ENCODE peak calls at places on chromosome 7, in eight cellular contexts. U is natural killer cell; K is activated CD4-positive, CD25-positive, alpha-beta regulatory T cell treated with anti-CD3 and anti-CD28 coated beads, Interleukin-2, amount 50 U/mL, for 24 hours; Q is aorta; T is activated T-helper 17 cell treated with anti-CD3 and anti-CD28 coated beads, Interleukin-2, amount 50 U/mL, for 72 hours; V is T-helper 17 cell; M is mucosa of descending colon; G is Right ventricle myocardium superior. N is an unnamed sample.

GRCh38 chr7:70027864-70028263 is 429.6 kb downstream of the AUTS2 start:
- ATAC-seq in U (no peak), K (no peak), Q (no peak), T (no peak), V (no peak), M (no peak), G (no peak), N (peak)

GRCh38 chr7:24725554-24726260 is 31.6 kb downstream of the GSDME start:
- ATAC-seq in U (no peak), K (no peak), Q (no peak), T (no peak), V (no peak), M (no peak), G (peak), N (no peak)

GRCh38 chr7:135714534-135715009 is 13.4 kb downstream of the SLC13A4 start:
- ATAC-seq in U (no peak), K (no peak), Q (no peak), T (no peak), V (no peak), M (no peak), G (peak), N (no peak)

GRCh38 chr7:142697270-142697669 is 52.0 kb upstream of the PRSS1 start:
- ATAC-seq in U (no peak), K (peak), Q (no peak), T (peak), V (no peak), M (no peak), G (no peak), N (no peak)

GRCh38 chr7:49613759-49614158 is 159.7 kb upstream of the VWC2 start:
- ATAC-seq in U (no peak), K (no peak), Q (no peak), T (no peak), V (no peak), M (no peak), G (no peak), N (no peak)

GRCh38 chr7:74032191-74032490 is 4.2 kb downstream of the ELN start:
- ATAC-seq in U (no peak), K (no peak), Q (no peak), T (no peak), V (no peak), M (peak), G (peak), N (no peak)

GRCh38 chr7:36062159-36062815 is 90.8 kb upstream of the EEPD1 start:
- ATAC-seq in U (no peak), K (no peak), Q (peak), T (no peak), V (no peak), M (no peak), G (no peak), N (no peak)

GRCh38 chr7:116162992-116163391 is 47.3 kb upstream of the TES start:
- ATAC-seq in U (no peak), K (no peak), Q (no peak), T (no peak), V (no peak), M (no peak), G (no peak), N (no peak)

GRCh38 chr7:94449151-94449725 is 54.5 kb downstream of the COL1A2 start:
- ATAC-seq in U (peak), K (no peak), Q (no peak), T (no peak), V (no peak), M (peak), G (peak), N (no peak)

GRCh38 chr7:130432886-130433285 is 7.9 kb downstream of the CEP41 start:
- ATAC-seq in U (no peak), K (no peak), Q (no peak), T (no peak), V (no peak), M (no peak), G (no peak), N (no peak)

GRCh38 chr7:111082351-111082750 is 8.6 kb upstream of the LRRN3 start:
- ATAC-seq in U (no peak), K (no peak), Q (no peak), T (no peak), V (no peak), M (no peak), G (no peak), N (no peak)

GRCh38 chr7:130493275-130493868 is 1.5 kb downstream of the MEST start:
- ATAC-seq in U (no peak), K (no peak), Q (no peak), T (no peak), V (no peak), M (no peak), G (no peak), N (no peak)

GRCh38 chr7:79982151-79982770 is 152.4 kb upstream of the GNAI1 start:
- ATAC-seq in U (no peak), K (no peak), Q (no peak), T (no peak), V (no peak), M (no peak), G (no peak), N (no peak)

GRCh38 chr7:80312139-80312661 is 177.6 kb downstream of the GNAI1 start:
- ATAC-seq in U (peak), K (no peak), Q (peak), T (no peak), V (no peak), M (peak), G (no peak), N (no peak)

GRCh38 chr7:98024075-98024474 is 34.1 kb upstream of the OCM2 start:
- ATAC-seq in U (no peak), K (no peak), Q (no peak), T (no peak), V (no peak), M (no peak), G (no peak), N (no peak)

GRCh38 chr7:149604521-149604920 is 106.9 kb upstream of the ZNF746 start:
- ATAC-seq in U (no peak), K (no peak), Q (no peak), T (no peak), V (no peak), M (no peak), G (no peak), N (no peak)

GRCh38 chr7:29345590-29345989 is 151.0 kb downstream of the CHN2 start:
- ATAC-seq in U (peak), K (no peak), Q (no peak), T (no peak), V (no peak), M (peak), G (no peak), N (no peak)

GRCh38 chr7:132865366-132865765 is 216.5 kb downstream of the CHCHD3 start:
- ATAC-seq in U (no peak), K (no peak), Q (no peak), T (no peak), V (no peak), M (no peak), G (peak), N (no peak)

GRCh38 chr7:51658684-51659083 is 342.1 kb upstream of the COBL start:
- ATAC-seq in U (no peak), K (no peak), Q (no peak), T (no peak), V (no peak), M (no peak), G (no peak), N (no peak)

GRCh38 chr7:111081553-111081952 is 9.4 kb upstream of the LRRN3 start:
- ATAC-seq in U (no peak), K (peak), Q (no peak), T (peak), V (no peak), M (peak), G (no peak), N (no peak)